ENCODE peak calls at places on chromosomes 11 and 22, in five cellular contexts. R is activated T-cell treated with anti-CD3 and anti-CD28 coated beads for 1 hour; T is T-helper 2 cell; L is tibial nerve; N is stimulated activated CD4-positive, alpha-beta T cell treated with anti-CD3 and anti-CD28 coated beads, Interleukin-1b, Interleukin-23, amount 100 ng/mL, for 1 hour. J is an unnamed sample.

GRCh38 chr22:19825904-19826618 is 28.6 kb downstream of the GNB1L start:
- DNase-seq in R (no peak), L (no peak), T (no peak), N (no peak), J (no peak)

GRCh38 chr22:17988800-17989513 is 35.4 kb downstream of the MICAL3 start:
- DNase-seq in R (no peak), N (no peak), L (no peak), T (no peak), J (no peak)

GRCh38 chr11:134610116-134610910 is 198.3 kb upstream of the B3GAT1 start:
- DNase-seq in N (no peak), R (no peak), L (no peak), T (no peak), J (no peak)

GRCh38 chr11:116808262-116809175 is 14.6 kb downstream of the APOA4 start:
- DNase-seq in L (no peak), T (no peak), R (no peak), N (no peak), J (no peak)

GRCh38 chr11:66651011-66651410 is 12.5 kb downstream of the RBM4 start:
- DNase-seq in R (no peak), T (no peak), N (no peak), L (no peak), J (no peak)

GRCh38 chr22:44668190-44668885 is 33.7 kb upstream of the PRR5 start:
- DNase-seq in N (no peak), L (no peak), T (peak; percentile 68), R (peak; percentile 13), J (no peak)

GRCh38 chr11:75408852-75409219 is 9.5 kb downstream of the RPS3 start:
- DNase-seq in T (no peak), R (no peak), L (no peak), N (no peak), J (no peak)

GRCh38 chr11:121899534-121899933 is 216.5 kb downstream of the BLID start:
- DNase-seq in R (no peak), L (no peak), T (no peak), N (no peak), J (no peak)

GRCh38 chr11:116861539-116861938 is 24.1 kb upstream of the APOA1 start:
- DNase-seq in R (no peak), N (no peak), T (no peak), L (no peak), J (no peak)

GRCh38 chr11:118882489-118882888 is 1.2 kb upstream of the CXCR5 start:
- DNase-seq in T (no peak), R (no peak), L (no peak), N (no peak), J (no peak)

GRCh38 chr22:42396621-42397331 is 35.4 kb downstream of the NFAM1 start:
- DNase-seq in N (no peak), L (peak; percentile 43), T (no peak), R (no peak), J (peak; percentile 66)

GRCh38 chr11:62242021-62242420 is at the start of gene SCGB1D2:
- DNase-seq in N (no peak), T (no peak), R (no peak), L (no peak), J (no peak)

GRCh38 chr11:134338068-134338467 is 6.3 kb downstream of the GLB1L2 start:
- DNase-seq in L (no peak), T (no peak), N (no peak), R (no peak), J (no peak)

GRCh38 chr11:60971520-60971919 is at the start of gene CD6:
- DNase-seq in T (peak; percentile 82), L (no peak), N (no peak), R (peak; percentile 42), J (no peak)

GRCh38 chr11:37952035-37952434 is 1354.0 kb upstream of the RAG2 start:
- DNase-seq in T (no peak), L (no peak), R (no peak), N (no peak), J (no peak)

GRCh38 chr11:26584818-26585217 is 12.8 kb upstream of the MUC15 start:
- DNase-seq in R (no peak), N (no peak), L (no peak), T (no peak), J (no peak)

GRCh38 chr22:17980638-17981051 is 43.7 kb downstream of the MICAL3 start:
- DNase-seq in L (peak; percentile 20), T (peak; percentile 18), R (peak; percentile 26), N (no peak), J (no peak)

GRCh38 chr22:38034278-38034882 is 22.8 kb upstream of the PICK1 start:
- DNase-seq in N (no peak), L (no peak), T (no peak), R (no peak), J (no peak)

GRCh38 chr11:29645373-29645772 is 371.5 kb downstream of the KCNA4 start:
- DNase-seq in L (no peak), N (no peak), T (no peak), R (no peak), J (no peak)

GRCh38 chr11:1820463-1821325 is 14.1 kb upstream of the SYT8 start:
- DNase-seq in N (no peak), T (no peak), R (no peak), L (no peak), J (no peak)

GRCh38 chr11:44785856-44786606 is 59.3 kb downstream of the TSPAN18 start:
- DNase-seq in N (no peak), T (no peak), R (no peak), L (no peak), J (no peak)

GRCh38 chr11:4641501-4641900 is 2.3 kb upstream of the OR51E1 start:
- DNase-seq in R (no peak), L (no peak), T (no peak), N (no peak), J (no peak)

GRCh38 chr11:87036756-87037449 is 831 bp upstream of the TMEM135 start:
- DNase-seq in T (no peak), N (no peak), L (peak; percentile 6), R (no peak), J (no peak)

GRCh38 chr11:6876325-6876724 is at the start of gene OR10A4:
- DNase-seq in R (no peak), T (no peak), N (no peak), L (no peak), J (no peak)

GRCh38 chr11:86719781-86720463 is 47.5 kb upstream of the ME3 start:
- DNase-seq in L (no peak), N (no peak), T (no peak), R (no peak), J (no peak)

GRCh38 chr22:39348909-39349505 is 784 bp upstream of the SYNGR1 start:
- DNase-seq in L (no peak), T (no peak), R (no peak), N (no peak), J (no peak)

GRCh38 chr11:10298342-10298741 is 4.3 kb upstream of the SBF2 start:
- DNase-seq in L (no peak), N (no peak), T (no peak), R (peak; percentile 12), J (no peak)

GRCh38 chr22:24039046-24039445 is 27.9 kb downstream of the CABIN1 start:
- DNase-seq in N (no peak), T (no peak), R (no peak), L (no peak), J (no peak)

GRCh38 chr11:121412000-121412587 is 40.0 kb upstream of the SORL1 start:
- DNase-seq in N (no peak), R (no peak), L (no peak), T (no peak), J (no peak)

GRCh38 chr11:10502065-10502680 is 38.8 kb downstream of the RNF141 start:
- DNase-seq in N (no peak), L (no peak), R (no peak), T (no peak), J (no peak)

GRCh38 chr11:17375547-17375946 is 12.9 kb downstream of the KCNJ11 start:
- DNase-seq in N (no peak), L (no peak), R (no peak), T (no peak), J (no peak)

GRCh38 chr11:1655168-1656060 is 25.8 kb downstream of the KRTAP5-5 start:
- DNase-seq in T (no peak), N (no peak), L (no peak), R (no peak), J (no peak)

GRCh38 chr11:129699711-129700304 is 115.8 kb upstream of the TMEM45B start:
- DNase-seq in L (no peak), N (no peak), T (no peak), R (no peak), J (no peak)